ENCODE peak calls at places on chromosomes 5 and 9, in nine cellular contexts. U is naive thymus-derived CD4-positive, alpha-beta T cell; T is fibroblast of lung; S is right lobe of liver; F is ovary; D is brain microvascular endothelial cell; V is heart right ventricle; C is heart left ventricle; Q is ascending aorta. Y is an unnamed sample.

GRCh38 chr5:139481122-139481533 is 1.4 kb downstream of the STING1 start:
- DNase-seq in S (no peak), T (no peak), C (peak; percentile 58), V (peak; percentile 49), U (peak; percentile 40), Q (peak; percentile 85), D (no peak), F (peak; percentile 70), Y (no peak)

GRCh38 chr5:78718185-78718584 is 69.6 kb upstream of the LHFPL2 start:
- DNase-seq in S (no peak), Q (no peak), D (no peak), F (no peak), T (no peak), V (no peak), C (no peak), U (no peak), Y (no peak)

GRCh38 chr9:34991833-34992375 is 2.4 kb downstream of the DNAJB5 start:
- DNase-seq in F (peak; percentile 37), C (peak; percentile 88), Q (peak; percentile 89), V (peak; percentile 34), U (no peak), D (no peak), S (no peak), T (peak; percentile 49), Y (no peak)

GRCh38 chr9:89864257-89864656 is 259.4 kb downstream of the GADD45G start:
- DNase-seq in C (no peak), F (no peak), S (no peak), U (no peak), V (no peak), T (no peak), D (no peak), Q (no peak), Y (no peak)

GRCh38 chr9:6054280-6055099 is 39.1 kb upstream of the RANBP6 start:
- DNase-seq in C (peak; percentile 68), Q (peak; percentile 71), T (peak; percentile 56), U (peak; percentile 46), S (no peak), F (peak; percentile 50), V (peak; percentile 27), D (peak; percentile 48), Y (peak; percentile 17)

GRCh38 chr9:101601904-101602765 is 7.4 kb upstream of the PPP3R2 start:
- DNase-seq in S (no peak), C (no peak), V (no peak), F (no peak), Q (no peak), D (peak; percentile 37), U (no peak), T (peak; percentile 28), Y (no peak)

GRCh38 chr5:128965011-128965637 is at the start of gene SLC27A6:
- DNase-seq in F (peak; percentile 46), C (peak; percentile 54), V (peak; percentile 54), T (peak; percentile 6), D (no peak), S (no peak), Q (no peak), U (no peak), Y (no peak)

GRCh38 chr9:29285818-29286217 is 1712.5 kb upstream of the C9orf72 start:
- DNase-seq in D (no peak), T (peak; percentile 0), Q (no peak), F (no peak), C (no peak), S (no peak), U (no peak), V (no peak), Y (peak; percentile 2)

GRCh38 chr9:13568851-13569618 is 289.5 kb upstream of the MPDZ start:
- DNase-seq in F (no peak), V (peak; percentile 19), U (no peak), C (peak; percentile 30), Q (no peak), T (peak; percentile 19), S (no peak), D (no peak), Y (no peak)

GRCh38 chr9:13569706-13570423 is 290.4 kb upstream of the MPDZ start:
- DNase-seq in V (no peak), Q (no peak), C (no peak), S (no peak), U (no peak), T (peak; percentile 78), F (no peak), D (peak; percentile 42), Y (peak; percentile 44)

GRCh38 chr9:13567833-13568232 is 288.3 kb upstream of the MPDZ start:
- DNase-seq in D (no peak), T (no peak), C (no peak), V (no peak), F (no peak), Q (no peak), S (no peak), U (no peak), Y (no peak)

GRCh38 chr9:13570521-13570974 is 291.1 kb upstream of the MPDZ start:
- DNase-seq in V (no peak), Q (no peak), S (no peak), T (no peak), F (no peak), U (no peak), D (no peak), C (peak; percentile 32), Y (no peak)

DNA sequence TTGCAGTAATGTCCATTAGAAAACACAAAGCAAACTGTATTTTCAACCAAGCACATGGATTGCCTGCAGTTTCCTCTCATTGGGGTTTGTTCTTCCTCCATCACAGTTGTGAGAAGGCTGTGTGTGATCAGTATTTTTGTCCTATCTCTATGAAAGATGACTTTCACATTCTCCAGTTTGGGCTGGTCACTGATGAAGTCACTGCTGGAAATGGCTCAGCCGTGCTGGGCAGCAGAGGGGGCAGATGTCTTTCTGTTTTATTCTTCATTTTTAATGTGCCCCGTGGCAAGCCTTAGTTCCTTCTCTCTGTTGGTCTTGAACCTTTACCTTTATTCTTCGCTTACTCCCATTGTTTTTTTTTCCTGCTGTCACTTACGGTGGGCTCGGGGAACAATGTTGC is 289.0 kb upstream of the MPDZ start:
- DNase-seq in F (no peak), D (no peak), Q (no peak), C (peak; percentile 42), S (no peak), V (no peak), U (no peak), T (peak; percentile 41), Y (no peak)
- H3K4me3 ChIP-seq in F (no peak overlapping the region), D (peak overlapping the region; percentile 56), Q (no peak overlapping the region), C (peak overlapping the region; percentile 38), S (peak overlapping the region; percentile 3), V (no peak overlapping the region), U (no peak overlapping the region), T (peak overlapping the region; percentile 35), Y (peak overlapping the region; percentile 19)

GRCh38 chr9:128723866-128724743 is at the start of gene ZDHHC12:
- DNase-seq in F (peak; percentile 88), T (peak; percentile 96), V (peak; percentile 95), C (peak; percentile 97), D (peak; percentile 94), U (peak; percentile 98), Q (peak; percentile 97), S (peak; percentile 99), Y (peak; percentile 57)

GRCh38 chr9:128721487-128722010 is 2.4 kb downstream of the ZDHHC12 start:
- DNase-seq in D (no peak), Q (no peak), V (no peak), C (peak; percentile 27), S (no peak), F (no peak), U (no peak), T (no peak), Y (no peak)

GRCh38 chr9:128723352-128723865 is 518 bp downstream of the ZDHHC12 start:
- DNase-seq in D (no peak), U (no peak), V (no peak), S (no peak), C (no peak), T (no peak), F (peak; percentile 48), Q (no peak), Y (no peak)

GRCh38 chr9:128720841-128721486 is 3.0 kb downstream of the ZDHHC12 start:
- DNase-seq in Q (no peak), V (no peak), D (no peak), C (no peak), S (no peak), T (no peak), U (no peak), F (no peak), Y (no peak)

DNA sequence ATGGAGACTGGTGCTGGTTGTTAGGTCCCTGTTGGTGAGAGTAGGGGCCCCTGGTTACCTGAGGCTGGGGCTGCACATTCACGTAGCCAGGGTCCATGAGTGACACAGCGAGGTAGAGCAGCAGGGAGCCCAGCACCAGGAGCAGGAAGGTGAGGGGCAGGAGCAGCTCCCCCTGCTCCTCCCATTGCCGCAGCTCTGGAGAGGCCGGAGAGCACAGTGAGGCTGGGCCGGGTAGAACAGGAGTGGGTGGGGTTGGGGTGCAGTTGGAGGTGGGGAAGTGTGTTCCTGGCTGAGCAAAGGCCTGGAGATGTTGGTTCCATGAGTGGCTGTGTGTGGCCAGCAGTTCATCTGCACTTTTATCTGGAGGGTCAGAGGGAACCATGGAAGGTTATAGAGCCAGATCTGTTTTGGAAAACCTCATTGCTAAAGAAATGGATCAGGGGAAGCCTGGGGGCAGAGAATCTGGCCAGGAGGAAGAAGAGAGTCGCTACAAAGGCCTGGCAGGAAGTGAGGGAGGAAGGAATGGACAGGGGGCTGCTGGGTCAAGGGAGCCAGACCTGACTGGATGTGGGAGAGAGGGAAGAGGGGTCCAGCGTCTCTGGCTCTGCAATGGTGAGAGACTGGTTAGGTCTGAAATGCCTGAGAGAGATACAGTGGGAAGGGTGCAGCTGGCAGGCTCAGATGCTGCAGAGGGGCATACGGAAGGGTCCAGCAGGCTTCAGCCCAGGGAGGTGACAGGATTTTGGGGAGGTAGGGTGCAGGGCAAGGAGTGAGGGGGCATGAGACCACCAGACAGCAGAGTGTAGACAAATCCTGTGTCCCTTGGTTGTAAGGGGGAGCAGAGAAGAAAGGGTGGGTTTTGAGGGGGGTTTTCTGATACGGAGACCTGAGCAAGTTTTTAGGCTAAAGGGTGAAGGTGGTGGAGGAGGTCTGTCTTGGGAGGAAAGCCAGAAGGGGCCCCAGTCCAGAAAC is 1.3 kb downstream of the ZDHHC12 start:
- DNase-seq in F (no peak), S (no peak), C (no peak), T (no peak), D (no peak), Q (no peak), V (no peak), U (no peak), Y (no peak)
- H3K4me3 ChIP-seq in F (no peak overlapping the region), S (no peak overlapping the region), C (no peak overlapping the region), T (no peak overlapping the region), D (no peak overlapping the region), Q (no peak overlapping the region), V (no peak overlapping the region), U (no peak overlapping the region), Y (no peak overlapping the region)

DNA sequence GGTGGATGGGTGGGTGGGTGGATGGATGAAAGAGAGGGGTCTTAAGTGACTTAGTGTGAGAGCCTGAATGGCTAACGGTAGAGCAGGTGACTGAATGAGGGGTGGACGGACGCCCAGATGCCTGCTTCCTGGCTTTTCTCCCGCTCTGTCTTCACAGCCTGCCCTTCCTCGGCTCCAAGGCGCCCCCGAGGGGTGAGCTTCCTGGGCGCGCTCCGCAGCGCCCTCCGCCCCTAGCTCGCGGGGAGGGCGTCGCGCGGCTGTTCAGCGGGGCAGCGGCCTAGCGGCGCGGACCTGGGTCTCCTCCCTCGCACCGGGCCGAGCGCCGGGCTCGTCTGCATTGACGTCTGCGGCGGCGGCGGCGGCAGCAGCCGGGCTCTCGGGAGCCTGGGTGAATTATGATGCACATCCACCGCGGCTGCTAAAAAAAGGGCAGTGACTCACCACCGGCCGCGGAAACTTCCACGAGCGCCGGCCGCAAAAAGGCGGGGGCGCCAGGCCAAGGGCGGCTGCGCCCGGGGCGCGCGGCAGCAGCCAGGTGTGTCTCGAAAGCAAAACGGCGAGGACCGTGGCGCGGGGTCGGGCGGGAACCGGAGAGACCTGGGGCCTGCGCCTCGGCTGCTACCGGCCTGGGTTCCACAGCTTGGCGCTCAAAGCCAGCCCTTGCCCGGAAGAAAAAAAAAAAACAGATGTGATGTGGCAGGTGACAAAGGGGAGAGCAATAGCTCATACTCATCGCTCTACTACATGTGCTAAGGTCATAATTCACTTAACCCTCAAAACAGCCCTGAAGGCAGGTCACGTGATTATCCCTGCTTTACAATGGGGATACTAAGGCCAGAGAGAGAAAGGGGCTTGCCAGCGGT is 143.0 kb upstream of the ADRA1B start:
- DNase-seq in S (peak; percentile 61), D (peak; percentile 90), F (peak; percentile 89), C (peak; percentile 91), U (peak; percentile 90), T (peak; percentile 93), Q (peak; percentile 95), V (peak; percentile 77), Y (peak; percentile 73)
- H3K4me3 ChIP-seq in S (peak overlapping the region; percentile 45), D (peak overlapping the region; percentile 37), F (peak overlapping the region; percentile 22), C (peak overlapping the region; percentile 44), U (no peak overlapping the region), T (peak overlapping the region; percentile 34), Q (peak overlapping the region; percentile 36), V (no peak overlapping the region), Y (peak overlapping the region; percentile 43)

GRCh38 chr5:177086918-177087706 is 397 bp downstream of the FGFR4 start:
- DNase-seq in V (peak; percentile 52), C (no peak), F (peak; percentile 81), T (peak; percentile 10), D (no peak), Q (no peak), U (peak; percentile 71), S (peak; percentile 97), Y (no peak)

GRCh38 chr5:177089825-177090641 is 3.3 kb downstream of the FGFR4 start:
- DNase-seq in T (no peak), S (no peak), F (no peak), V (no peak), D (no peak), C (no peak), Q (no peak), U (no peak), Y (no peak)

GRCh38 chr5:177085985-177086917 is at the start of gene FGFR4:
- DNase-seq in U (peak; percentile 67), Q (no peak), T (peak; percentile 40), F (no peak), S (peak; percentile 92), D (peak; percentile 14), C (peak; percentile 55), V (peak; percentile 55), Y (no peak)

GRCh38 chr5:177089146-177089545 is 2.4 kb downstream of the FGFR4 start:
- DNase-seq in Q (no peak), V (peak; percentile 46), C (no peak), U (no peak), D (no peak), S (no peak), T (no peak), F (peak; percentile 57), Y (no peak)

DNA sequence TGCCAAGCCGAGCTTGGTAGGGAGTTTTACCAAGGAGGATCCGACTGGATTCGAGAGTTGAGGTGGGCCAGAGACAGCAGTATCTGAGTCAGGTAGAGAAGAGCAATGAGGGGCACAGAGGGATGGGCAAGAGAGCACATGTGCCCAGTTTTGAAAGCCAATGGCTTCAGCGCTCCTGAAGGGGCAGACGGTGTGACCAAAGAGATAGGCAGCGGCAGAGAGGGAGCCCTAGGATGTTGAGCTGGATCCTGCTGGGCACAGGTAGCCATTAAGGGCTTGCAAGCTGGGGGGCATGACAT is 941 bp downstream of the FGFR4 start:
- DNase-seq in T (no peak), C (no peak), D (no peak), U (no peak), V (no peak), S (no peak), F (peak; percentile 33), Q (no peak), Y (no peak)
- H3K4me3 ChIP-seq in T (peak overlapping the region; percentile 24), C (no peak overlapping the region), D (no peak overlapping the region), U (peak overlapping the region; percentile 30), V (no peak overlapping the region), S (peak overlapping the region; percentile 68), F (no peak overlapping the region), Q (peak overlapping the region; percentile 53), Y (peak overlapping the region; percentile 53)

Y was measured in skeletal muscle cell.